ENCODE peak calls at places on chromosome 6, in four cellular contexts. F is B cell, T is PC-3, W is heart left ventricle. P is an unnamed sample.

GRCh38 chr6:80962382-80962781 is 790.1 kb downstream of the TENT5A start:
- DNase-seq in W (no peak), T (no peak), F (no peak), P (no peak)

GRCh38 chr6:170289108-170289931 is 1.6 kb downstream of the DLL1 start:
- DNase-seq in W (no peak), T (no peak), F (peak), P (no peak)

GRCh38 chr6:17473554-17473953 is 80.2 kb downstream of the CAP2 start:
- DNase-seq in T (no peak), W (peak), F (no peak), P (no peak)

GRCh38 chr6:36969240-36969691 is 14.7 kb downstream of the PI16 start:
- DNase-seq in W (no peak), T (no peak), F (no peak), P (no peak)

GRCh38 chr6:133756046-133756445 is 132.9 kb upstream of the TCF21 start:
- DNase-seq in F (no peak), T (no peak), W (no peak), P (no peak)

GRCh38 chr6:13290335-13290734 is 38.0 kb downstream of the TBC1D7 start:
- DNase-seq in T (no peak), W (no peak), F (no peak), P (no peak)

GRCh38 chr6:137282253-137282652 is 63.1 kb upstream of the IFNGR1 start:
- DNase-seq in T (no peak), W (no peak), F (peak), P (peak)

GRCh38 chr6:71168233-71168765 is 120.3 kb upstream of the OGFRL1 start:
- DNase-seq in T (no peak), F (no peak), W (no peak), P (no peak)

GRCh38 chr6:45116714-45117410 is 211.3 kb upstream of the RUNX2 start:
- DNase-seq in T (peak), W (no peak), F (no peak), P (no peak)

GRCh38 chr6:1297746-1298145 is 14.2 kb upstream of the FOXQ1 start:
- DNase-seq in F (no peak), T (no peak), W (no peak), P (no peak)

GRCh38 chr6:40322336-40322735 is 264.8 kb downstream of the LRFN2 start:
- DNase-seq in W (no peak), T (no peak), F (no peak), P (no peak)

GRCh38 chr6:44486002-44486421 is 98.5 kb downstream of the CDC5L start:
- DNase-seq in T (no peak), F (no peak), W (no peak), P (no peak)

GRCh38 chr6:28585335-28585734 is 59.7 kb downstream of the GPX5 start:
- DNase-seq in T (peak), W (no peak), F (no peak), P (no peak)

GRCh38 chr6:75157336-75157735 is 48.5 kb downstream of the COL12A1 start:
- DNase-seq in F (no peak), T (no peak), W (no peak), P (no peak)

GRCh38 chr6:45791600-45792168 is 224.0 kb downstream of the CLIC5 start:
- DNase-seq in F (no peak), W (no peak), T (peak), P (no peak)

GRCh38 chr6:75493400-75494064 is at the start of gene FILIP1:
- DNase-seq in W (peak), F (no peak), T (no peak), P (no peak)

GRCh38 chr6:169225887-169226286 is 27.8 kb downstream of the THBS2 start:
- DNase-seq in W (no peak), F (no peak), T (no peak), P (no peak)

GRCh38 chr6:34242252-34243130 is 5.8 kb downstream of the HMGA1 start:
- DNase-seq in F (no peak), T (peak), W (no peak), P (peak)

GRCh38 chr6:71446084-71446869 is 157.7 kb downstream of the OGFRL1 start:
- DNase-seq in W (no peak), T (no peak), F (no peak), P (no peak)

GRCh38 chr6:41786451-41787218 is 859 bp upstream of the TOMM6 start:
- DNase-seq in F (peak), T (peak), W (peak), P (peak)

GRCh38 chr6:146950351-146950835 is 253.8 kb upstream of the STXBP5 start:
- DNase-seq in W (no peak), F (no peak), T (no peak), P (peak)

GRCh38 chr6:37819802-37820712 is 530 bp downstream of the ZFAND3 start:
- DNase-seq in T (peak), W (peak), F (peak), P (no peak)

GRCh38 chr6:147298461-147298860 is 94.2 kb downstream of the STXBP5 start:
- DNase-seq in F (no peak), W (no peak), T (peak), P (no peak)

GRCh38 chr6:15256538-15257222 is 10.8 kb downstream of the JARID2 start:
- DNase-seq in T (no peak), F (no peak), W (no peak), P (no peak)

GRCh38 chr6:15252205-15252604 is 6.3 kb downstream of the JARID2 start:
- DNase-seq in W (no peak), F (no peak), T (no peak), P (no peak)

GRCh38 chr6:15253107-15254073 is 7.5 kb downstream of the JARID2 start:
- DNase-seq in W (no peak), T (no peak), F (no peak), P (peak)

GRCh38 chr6:15255481-15256414 is 9.9 kb downstream of the JARID2 start:
- DNase-seq in F (no peak), W (no peak), T (no peak), P (no peak)

DNA sequence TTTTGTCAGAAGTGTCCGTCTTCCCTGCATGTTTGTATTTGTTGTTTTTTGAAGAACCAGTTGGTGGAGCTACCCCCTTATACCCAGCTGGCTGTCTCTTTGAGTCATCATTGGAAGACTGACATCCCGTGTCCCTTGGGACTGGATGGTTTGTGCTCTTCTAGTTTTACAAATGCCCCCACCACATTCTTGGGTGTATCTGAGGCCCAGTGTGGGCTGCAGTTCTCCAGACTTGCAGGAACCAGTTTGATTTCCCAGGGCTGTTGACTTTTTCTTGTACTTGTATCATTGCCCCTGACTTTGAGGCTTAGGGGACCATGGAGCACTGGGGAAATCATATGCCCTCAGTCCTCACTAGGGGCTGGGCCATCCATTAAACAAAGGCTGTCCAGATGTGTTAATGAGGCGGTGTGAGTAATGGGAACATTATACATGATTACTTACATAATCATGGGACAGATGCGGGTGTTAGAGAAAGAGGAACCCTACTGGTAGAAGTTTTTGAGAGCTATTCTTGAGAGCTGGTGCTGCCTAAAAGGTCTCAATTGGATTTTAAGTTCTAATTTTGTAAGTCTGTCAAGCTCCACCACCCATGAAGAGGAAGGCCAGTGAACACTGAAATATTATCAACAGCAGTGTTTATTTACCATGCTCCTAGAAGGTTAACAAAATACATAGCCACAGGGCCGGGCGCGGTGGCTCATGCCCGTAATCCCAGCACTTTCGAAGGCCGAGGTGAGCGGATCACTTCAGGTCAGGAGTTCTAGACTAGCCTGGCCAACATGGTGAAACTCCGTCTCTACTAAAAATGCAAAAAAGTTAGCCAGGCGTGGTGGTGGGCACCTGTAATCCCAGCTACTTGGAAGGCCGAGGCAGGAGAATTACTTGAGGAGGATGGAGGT is 8.5 kb downstream of the JARID2 start:
- DNase-seq in T (peak), W (no peak), F (no peak), P (no peak)
- TF ChIP-seq CTCF in T (peak), W (peak), F (peak), P (no peak)

GRCh38 chr6:93036835-93037234 is 382.5 kb downstream of the EPHA7 start:
- DNase-seq in F (no peak), W (no peak), T (peak), P (peak)
- TF ChIP-seq CTCF in F (no peak), W (peak), T (peak), P (peak)

DNA sequence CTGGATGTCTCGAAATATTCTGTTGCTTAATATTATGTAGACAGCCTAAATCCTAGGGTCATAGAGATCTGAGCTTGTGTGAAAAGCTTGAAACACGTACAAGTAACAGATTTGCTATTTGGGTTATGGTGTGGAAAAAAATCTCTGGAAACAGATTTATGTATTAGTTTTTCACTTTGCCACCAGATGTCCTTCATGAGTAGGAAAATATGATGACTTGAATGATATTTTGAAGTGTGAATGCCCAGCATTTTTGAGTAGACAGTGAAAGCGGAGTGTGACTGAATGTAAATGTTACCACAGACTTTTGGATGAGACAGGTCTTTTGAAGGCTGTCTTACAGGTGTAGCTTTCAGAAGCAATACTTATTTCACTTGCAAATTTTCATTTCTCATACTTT is 4.2 kb upstream of the BMP6 start:
- DNase-seq in T (peak), W (no peak), F (no peak), P (peak)
- TF ChIP-seq CTCF in T (peak), W (peak), F (peak), P (peak)

GRCh38 chr6:21595265-21595950 is 1.9 kb downstream of the SOX4 start:
- DNase-seq in W (peak), F (no peak), T (peak), P (peak)
- TF ChIP-seq CTCF in W (no peak), F (peak), T (no peak), P (no peak)

GRCh38 chr6:155084431-155085123 is 89.5 kb downstream of the TIAM2 start:
- DNase-seq in T (peak), F (no peak), W (no peak), P (no peak)
- TF ChIP-seq CTCF in T (no peak), F (no peak), W (no peak), P (no peak)

DNA sequence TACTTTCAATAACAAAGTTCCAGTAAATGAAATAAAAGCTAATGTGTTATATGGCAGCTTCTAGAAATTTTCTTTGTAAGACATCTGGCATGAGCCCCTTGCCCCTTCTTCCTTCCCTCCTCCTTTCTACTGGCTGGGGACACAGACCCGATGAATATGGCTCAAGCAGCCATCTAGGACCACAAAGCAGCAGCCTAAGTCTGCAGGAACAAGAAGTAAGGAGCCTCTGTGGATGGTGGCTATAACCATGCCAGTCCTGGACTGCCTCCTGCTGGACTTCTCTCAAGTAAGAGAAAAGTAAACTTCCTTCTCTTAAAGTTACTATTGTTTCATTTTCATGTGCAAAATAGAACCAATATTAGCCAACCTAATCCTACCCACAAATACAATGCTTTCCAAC is 114.9 kb upstream of the DST start:
- DNase-seq in T (peak), F (no peak), W (no peak), P (no peak)
- TF ChIP-seq CTCF in T (peak), F (no peak), W (peak), P (no peak)

GRCh38 chr6:165497472-165497871 is 165.6 kb downstream of the PDE10A start:
- DNase-seq in F (no peak), T (peak), W (no peak), P (no peak)
- TF ChIP-seq CTCF in F (no peak), T (no peak), W (no peak), P (no peak)

GRCh38 chr6:121612916-121613315 is 177.5 kb downstream of the GJA1 start:
- DNase-seq in T (no peak), F (no peak), W (no peak), P (no peak)

GRCh38 chr6:121617388-121617787 is 181.9 kb downstream of the GJA1 start:
- DNase-seq in W (no peak), F (no peak), T (no peak), P (no peak)

GRCh38 chr6:121616411-121616810 is 181.0 kb downstream of the GJA1 start:
- DNase-seq in T (no peak), F (no peak), W (no peak), P (no peak)

GRCh38 chr6:121614115-121614514 is 178.7 kb downstream of the GJA1 start:
- DNase-seq in F (no peak), W (no peak), T (no peak), P (no peak)

DNA sequence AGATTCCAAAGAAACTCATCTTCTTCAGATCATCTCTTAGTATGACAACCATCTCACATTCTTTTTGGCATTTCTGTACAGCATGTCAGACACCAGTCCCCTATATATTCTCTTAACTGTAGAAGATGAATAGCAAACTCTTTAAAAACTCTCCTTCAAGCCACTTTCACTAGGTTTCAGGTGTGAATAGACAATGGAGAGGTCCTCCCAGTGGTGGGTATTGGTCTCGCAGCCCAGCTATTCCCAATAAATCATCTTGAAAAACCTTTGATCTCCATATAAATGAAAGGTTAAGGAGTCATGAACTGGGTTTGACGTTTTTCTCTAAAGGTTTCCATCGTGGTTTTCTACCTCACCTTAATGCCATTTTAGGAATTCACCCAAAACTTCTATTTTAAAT is 180.0 kb downstream of the GJA1 start:
- DNase-seq in T (peak), F (no peak), W (no peak), P (no peak)
- TF ChIP-seq CTCF in T (peak), F (no peak), W (peak), P (no peak)

DNA sequence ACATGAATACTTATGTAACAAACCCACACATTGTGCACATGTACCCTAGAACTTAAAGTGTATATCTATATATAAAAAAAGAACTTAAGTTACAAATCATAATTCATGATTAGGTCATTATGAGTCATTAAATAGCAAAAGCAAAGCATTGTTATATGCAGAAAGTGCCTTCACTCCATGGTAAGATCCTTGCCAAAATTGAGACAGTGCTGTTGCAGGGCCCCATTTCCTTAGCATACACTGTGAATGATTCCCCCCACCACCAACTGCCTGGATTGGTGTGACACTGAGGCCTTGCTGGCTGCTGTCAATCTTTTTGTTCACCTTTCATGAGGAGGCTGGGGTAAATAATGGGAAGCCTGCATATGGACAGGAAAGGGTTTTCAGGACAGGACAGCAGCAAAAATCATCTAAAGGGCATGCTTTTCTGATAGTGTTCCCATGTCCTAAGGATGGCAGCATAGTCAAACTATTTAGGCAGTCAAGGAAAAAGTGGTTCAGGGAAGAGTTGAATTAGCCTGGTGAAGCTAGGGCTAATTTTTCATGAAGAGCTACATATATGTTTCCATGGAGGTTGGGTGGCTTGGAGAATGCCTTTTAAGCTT is 188.2 kb upstream of the ASCC3 start:
- DNase-seq in W (no peak), T (peak), F (no peak), P (no peak)
- TF ChIP-seq CTCF in W (no peak), T (peak), F (no peak), P (no peak)